ENCODE peak calls at places on chromosomes 12 and 14, in five cellular contexts. One of them, this sample, is unnamed.

GRCh38 chr12:13851828-13852227 is 129.6 kb downstream of the GRIN2B start:
- DNase-seq in psoas muscle: no peak
- DNase-seq in left ventricle myocardium inferior: no peak
- DNase-seq in uterus: no peak
- DNase-seq in astrocyte of the spinal cord: no peak
- DNase-seq in this sample: no peak

GRCh38 chr12:4257442-4257841 is 16.1 kb upstream of the CCND2 start:
- DNase-seq in psoas muscle: no peak
- DNase-seq in left ventricle myocardium inferior: no peak
- DNase-seq in uterus: no peak
- DNase-seq in astrocyte of the spinal cord: no peak
- DNase-seq in this sample: no peak

GRCh38 chr14:76498536-76498935 is 122.6 kb downstream of the ESRRB start:
- DNase-seq in psoas muscle: no peak
- DNase-seq in left ventricle myocardium inferior: no peak
- DNase-seq in uterus: no peak
- DNase-seq in astrocyte of the spinal cord: no peak
- DNase-seq in this sample: no peak

GRCh38 chr12:116066381-116067230 is 210.9 kb downstream of the MED13L start:
- DNase-seq in psoas muscle: no peak
- DNase-seq in left ventricle myocardium inferior: peak
- DNase-seq in uterus: no peak
- DNase-seq in astrocyte of the spinal cord: no peak
- DNase-seq in this sample: peak

GRCh38 chr14:69303086-69303485 is 43.1 kb downstream of the GALNT16 start:
- DNase-seq in psoas muscle: no peak
- DNase-seq in left ventricle myocardium inferior: no peak
- DNase-seq in uterus: no peak
- DNase-seq in astrocyte of the spinal cord: no peak
- DNase-seq in this sample: no peak

GRCh38 chr12:81499809-81500208 is 259.3 kb downstream of the PPFIA2 start:
- DNase-seq in psoas muscle: no peak
- DNase-seq in left ventricle myocardium inferior: no peak
- DNase-seq in uterus: no peak
- DNase-seq in astrocyte of the spinal cord: no peak
- DNase-seq in this sample: no peak

GRCh38 chr12:47337581-47337980 is 257.8 kb upstream of the AMIGO2 start:
- DNase-seq in psoas muscle: no peak
- DNase-seq in left ventricle myocardium inferior: no peak
- DNase-seq in uterus: no peak
- DNase-seq in astrocyte of the spinal cord: no peak
- DNase-seq in this sample: no peak

GRCh38 chr12:45349911-45350310 is 134.0 kb downstream of the ANO6 start:
- DNase-seq in psoas muscle: no peak
- DNase-seq in left ventricle myocardium inferior: no peak
- DNase-seq in uterus: no peak
- DNase-seq in astrocyte of the spinal cord: no peak
- DNase-seq in this sample: peak

GRCh38 chr12:65308601-65309071 is 30.2 kb downstream of the MSRB3 start:
- DNase-seq in psoas muscle: no peak
- DNase-seq in left ventricle myocardium inferior: no peak
- DNase-seq in uterus: no peak
- DNase-seq in astrocyte of the spinal cord: no peak
- DNase-seq in this sample: peak

GRCh38 chr12:4857472-4858291 is 52.0 kb upstream of the KCNA1 start:
- DNase-seq in psoas muscle: peak
- DNase-seq in left ventricle myocardium inferior: peak
- DNase-seq in uterus: peak
- DNase-seq in astrocyte of the spinal cord: peak
- DNase-seq in this sample: peak

GRCh38 chr14:54676822-54677708 is 110.1 kb downstream of the SAMD4A start:
- DNase-seq in psoas muscle: no peak
- DNase-seq in left ventricle myocardium inferior: no peak
- DNase-seq in uterus: peak
- DNase-seq in astrocyte of the spinal cord: peak
- DNase-seq in this sample: peak

GRCh38 chr12:59710964-59711363 is 115.1 kb downstream of the SLC16A7 start:
- DNase-seq in psoas muscle: no peak
- DNase-seq in left ventricle myocardium inferior: no peak
- DNase-seq in uterus: no peak
- DNase-seq in astrocyte of the spinal cord: no peak
- DNase-seq in this sample: no peak

GRCh38 chr14:68255697-68256178 is 436.2 kb downstream of the RAD51B start:
- DNase-seq in psoas muscle: no peak
- DNase-seq in left ventricle myocardium inferior: no peak
- DNase-seq in uterus: no peak
- DNase-seq in astrocyte of the spinal cord: peak
- DNase-seq in this sample: peak

GRCh38 chr12:120078868-120079267 is 37.7 kb downstream of the RAB35 start:
- DNase-seq in psoas muscle: peak
- DNase-seq in left ventricle myocardium inferior: no peak
- DNase-seq in uterus: no peak
- DNase-seq in astrocyte of the spinal cord: no peak
- DNase-seq in this sample: no peak

GRCh38 chr14:28759056-28759657 is 7.4 kb upstream of the FOXG1 start:
- DNase-seq in psoas muscle: no peak
- DNase-seq in left ventricle myocardium inferior: no peak
- DNase-seq in uterus: no peak
- DNase-seq in astrocyte of the spinal cord: peak
- DNase-seq in this sample: no peak

GRCh38 chr12:116516657-116517056 is 42.5 kb upstream of the MAP1LC3B2 start:
- DNase-seq in psoas muscle: no peak
- DNase-seq in left ventricle myocardium inferior: no peak
- DNase-seq in uterus: no peak
- DNase-seq in astrocyte of the spinal cord: no peak
- DNase-seq in this sample: no peak

GRCh38 chr12:124646385-124647230 is 79.2 kb upstream of the NCOR2 start:
- DNase-seq in psoas muscle: peak
- DNase-seq in left ventricle myocardium inferior: no peak
- DNase-seq in uterus: no peak
- DNase-seq in astrocyte of the spinal cord: no peak
- DNase-seq in this sample: no peak

GRCh38 chr14:88142990-88143389 is 138.1 kb downstream of the GPR65 start:
- DNase-seq in psoas muscle: no peak
- DNase-seq in left ventricle myocardium inferior: no peak
- DNase-seq in uterus: no peak
- DNase-seq in astrocyte of the spinal cord: no peak
- DNase-seq in this sample: no peak

GRCh38 chr12:107369006-107369405 is 275.7 kb upstream of the CRY1 start:
- DNase-seq in psoas muscle: no peak
- DNase-seq in left ventricle myocardium inferior: no peak
- DNase-seq in uterus: no peak
- DNase-seq in astrocyte of the spinal cord: no peak
- DNase-seq in this sample: no peak

GRCh38 chr12:73726881-73727280 is 810.8 kb upstream of the ATXN7L3B start:
- DNase-seq in psoas muscle: no peak
- DNase-seq in left ventricle myocardium inferior: no peak
- DNase-seq in uterus: no peak
- DNase-seq in astrocyte of the spinal cord: no peak
- DNase-seq in this sample: no peak

GRCh38 chr12:131950182-131950913 is 606 bp downstream of the EP400 start:
- DNase-seq in psoas muscle: peak
- DNase-seq in left ventricle myocardium inferior: peak
- DNase-seq in uterus: no peak
- DNase-seq in astrocyte of the spinal cord: no peak
- DNase-seq in this sample: peak

GRCh38 chr12:503111-503761 is 43.5 kb downstream of the B4GALNT3 start:
- DNase-seq in psoas muscle: no peak
- DNase-seq in left ventricle myocardium inferior: no peak
- DNase-seq in uterus: no peak
- DNase-seq in astrocyte of the spinal cord: no peak
- DNase-seq in this sample: peak

GRCh38 chr12:2893007-2893406 is 2.3 kb downstream of the TULP3 start:
- DNase-seq in psoas muscle: no peak
- DNase-seq in left ventricle myocardium inferior: no peak
- DNase-seq in uterus: peak
- DNase-seq in astrocyte of the spinal cord: peak
- DNase-seq in this sample: no peak

GRCh38 chr12:124321040-124321481 is 26.2 kb downstream of the RFLNA start:
- DNase-seq in psoas muscle: peak
- DNase-seq in left ventricle myocardium inferior: peak
- DNase-seq in uterus: peak
- DNase-seq in astrocyte of the spinal cord: peak
- DNase-seq in this sample: peak

GRCh38 chr14:37591941-37592287 is 3.1 kb downstream of the FOXA1 start:
- DNase-seq in psoas muscle: no peak
- DNase-seq in left ventricle myocardium inferior: no peak
- DNase-seq in uterus: no peak
- DNase-seq in astrocyte of the spinal cord: no peak
- DNase-seq in this sample: no peak

GRCh38 chr14:90658541-90658967 is 157.7 kb downstream of the TTC7B start:
- DNase-seq in psoas muscle: no peak
- DNase-seq in left ventricle myocardium inferior: no peak
- DNase-seq in uterus: no peak
- DNase-seq in astrocyte of the spinal cord: peak
- DNase-seq in this sample: no peak

GRCh38 chr14:96584199-96584906 is 82.2 kb downstream of the PAPOLA start:
- DNase-seq in psoas muscle: no peak
- DNase-seq in left ventricle myocardium inferior: no peak
- DNase-seq in uterus: no peak
- DNase-seq in astrocyte of the spinal cord: no peak
- DNase-seq in this sample: peak

GRCh38 chr12:60279224-60279623 is 683.4 kb downstream of the SLC16A7 start:
- DNase-seq in psoas muscle: no peak
- DNase-seq in left ventricle myocardium inferior: no peak
- DNase-seq in uterus: no peak
- DNase-seq in astrocyte of the spinal cord: no peak
- DNase-seq in this sample: peak

GRCh38 chr14:58428011-58428807 is 690 bp downstream of the KIAA0586 start:
- DNase-seq in psoas muscle: no peak
- DNase-seq in left ventricle myocardium inferior: no peak
- DNase-seq in uterus: no peak
- DNase-seq in astrocyte of the spinal cord: peak
- DNase-seq in this sample: peak

GRCh38 chr12:188910-189621 is 24.9 kb downstream of the SLC6A12 start:
- DNase-seq in psoas muscle: peak
- DNase-seq in left ventricle myocardium inferior: peak
- DNase-seq in uterus: peak
- DNase-seq in astrocyte of the spinal cord: peak
- DNase-seq in this sample: peak

GRCh38 chr12:117441751-117442150 is 80.3 kb upstream of the NOS1 start:
- DNase-seq in psoas muscle: peak
- DNase-seq in left ventricle myocardium inferior: peak
- DNase-seq in uterus: no peak
- DNase-seq in astrocyte of the spinal cord: peak
- DNase-seq in this sample: no peak

GRCh38 chr12:87930033-87930432 is 99.2 kb downstream of the C12orf50 start:
- DNase-seq in psoas muscle: no peak
- DNase-seq in left ventricle myocardium inferior: no peak
- DNase-seq in uterus: no peak
- DNase-seq in astrocyte of the spinal cord: peak
- DNase-seq in this sample: no peak

GRCh38 chr14:43692706-43693105 is 814.4 kb downstream of the FSCB start:
- DNase-seq in psoas muscle: no peak
- DNase-seq in left ventricle myocardium inferior: no peak
- DNase-seq in uterus: no peak
- DNase-seq in astrocyte of the spinal cord: no peak
- DNase-seq in this sample: no peak

GRCh38 chr12:114697741-114698565 is 14.0 kb upstream of the TBX3 start:
- DNase-seq in psoas muscle: no peak
- DNase-seq in left ventricle myocardium inferior: no peak
- DNase-seq in uterus: no peak
- DNase-seq in astrocyte of the spinal cord: no peak
- DNase-seq in this sample: no peak

GRCh38 chr14:62443796-62444195 is 601.5 kb downstream of the KCNH5 start:
- DNase-seq in psoas muscle: no peak
- DNase-seq in left ventricle myocardium inferior: no peak
- DNase-seq in uterus: no peak
- DNase-seq in astrocyte of the spinal cord: peak
- DNase-seq in this sample: no peak

GRCh38 chr12:126582231-126582630 is 1517.0 kb downstream of the AACS start:
- DNase-seq in psoas muscle: no peak
- DNase-seq in left ventricle myocardium inferior: no peak
- DNase-seq in uterus: no peak
- DNase-seq in astrocyte of the spinal cord: peak
- DNase-seq in this sample: no peak

GRCh38 chr12:79857675-79858074 is 77.2 kb downstream of the PPP1R12A start:
- DNase-seq in psoas muscle: no peak
- DNase-seq in left ventricle myocardium inferior: no peak
- DNase-seq in uterus: no peak
- DNase-seq in astrocyte of the spinal cord: no peak
- DNase-seq in this sample: no peak

DNA sequence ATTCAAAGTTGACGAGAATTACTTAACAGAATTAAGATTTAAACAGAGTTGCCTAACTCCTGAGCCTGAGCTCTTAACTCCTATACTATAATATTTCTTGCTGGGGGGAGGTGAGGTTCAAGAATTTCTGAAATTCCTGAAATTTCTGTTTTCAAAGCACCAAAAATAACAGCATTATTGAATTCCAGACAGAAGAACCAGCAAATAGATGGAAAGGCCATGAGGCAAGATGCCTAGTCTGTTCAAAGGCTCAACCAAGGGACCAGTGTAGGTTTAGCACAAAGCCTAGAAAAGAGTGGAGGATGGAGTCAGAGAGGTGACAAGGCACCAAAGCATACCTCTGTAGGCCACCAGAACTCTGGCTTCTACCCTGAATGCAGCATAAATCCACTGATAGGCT is 76.4 kb downstream of the PPP1R12A start:
- DNase-seq in psoas muscle: no peak
- DNase-seq in left ventricle myocardium inferior: no peak
- DNase-seq in uterus: no peak
- DNase-seq in astrocyte of the spinal cord: peak
- DNase-seq in this sample: no peak
- H3K4me3 ChIP-seq in psoas muscle: no peak
- H3K4me3 ChIP-seq in left ventricle myocardium inferior: no peak
- H3K4me3 ChIP-seq in uterus: no peak
- H3K4me3 ChIP-seq in astrocyte of the spinal cord: no peak
- H3K4me3 ChIP-seq in this sample: no peak

GRCh38 chr14:94936901-94937321 is 167.0 kb upstream of the GSC start:
- DNase-seq in psoas muscle: peak
- DNase-seq in left ventricle myocardium inferior: peak
- DNase-seq in uterus: peak
- DNase-seq in astrocyte of the spinal cord: no peak
- DNase-seq in this sample: no peak
- H3K4me3 ChIP-seq in psoas muscle: peak
- H3K4me3 ChIP-seq in left ventricle myocardium inferior: peak
- H3K4me3 ChIP-seq in uterus: peak
- H3K4me3 ChIP-seq in astrocyte of the spinal cord: no peak
- H3K4me3 ChIP-seq in this sample: no peak

GRCh38 chr12:6334940-6335450 is 6.9 kb downstream of the TNFRSF1A start:
- DNase-seq in psoas muscle: no peak
- DNase-seq in left ventricle myocardium inferior: no peak
- DNase-seq in uterus: peak
- DNase-seq in astrocyte of the spinal cord: no peak
- DNase-seq in this sample: no peak
- H3K4me3 ChIP-seq in psoas muscle: peak
- H3K4me3 ChIP-seq in left ventricle myocardium inferior: peak
- H3K4me3 ChIP-seq in uterus: peak
- H3K4me3 ChIP-seq in astrocyte of the spinal cord: peak
- H3K4me3 ChIP-seq in this sample: no peak

DNA sequence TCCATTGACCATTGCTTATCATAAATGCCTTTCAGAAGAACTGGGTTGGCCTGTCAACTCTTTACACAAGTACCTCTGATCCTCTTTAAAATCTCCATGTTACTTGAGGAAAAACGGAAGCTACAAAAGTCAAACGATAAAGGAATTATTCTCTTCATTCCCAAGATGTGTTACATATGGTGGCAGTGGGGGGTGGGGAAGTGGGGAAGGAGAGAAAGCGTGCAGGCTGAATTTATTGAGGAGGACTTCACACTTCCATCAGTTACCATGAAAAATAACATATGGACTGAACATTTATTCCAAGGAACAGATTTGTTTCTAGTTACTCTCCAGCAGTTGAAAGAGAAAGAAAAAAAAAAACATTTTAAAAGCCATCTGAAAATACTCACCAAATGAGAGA is 474.4 kb upstream of the DCN start:
- DNase-seq in psoas muscle: no peak
- DNase-seq in left ventricle myocardium inferior: no peak
- DNase-seq in uterus: no peak
- DNase-seq in astrocyte of the spinal cord: no peak
- DNase-seq in this sample: no peak
- H3K4me3 ChIP-seq in psoas muscle: no peak
- H3K4me3 ChIP-seq in left ventricle myocardium inferior: no peak
- H3K4me3 ChIP-seq in uterus: no peak
- H3K4me3 ChIP-seq in astrocyte of the spinal cord: no peak
- H3K4me3 ChIP-seq in this sample: no peak